ENCODE peak calls at places on chromosomes 1 and 21, in seven cellular contexts. H is prostate gland, P is tibial nerve, L is NB4, W is HepG2, B is body of pancreas, C is adrenal gland. M is an unnamed sample.

GRCh38 chr1:107870691-107871090 is 94.3 kb downstream of the VAV3 start:
- DNase-seq in H (no peak), P (no peak), L (no peak), W (no peak), B (no peak), C (peak; percentile 50), M (no peak)

GRCh38 chr1:84582802-84583587 is 8.8 kb upstream of the CTBS start:
- DNase-seq in H (no peak), P (no peak), L (no peak), W (peak; percentile 37), B (no peak), C (no peak), M (no peak)

GRCh38 chr1:77542784-77543183 is 139.7 kb downstream of the ZZZ3 start:
- DNase-seq in H (no peak), P (no peak), L (no peak), W (no peak), B (no peak), C (no peak), M (no peak)

GRCh38 chr1:171055966-171056643 is 34.6 kb upstream of the FMO3 start:
- DNase-seq in H (no peak), P (no peak), L (no peak), W (no peak), B (no peak), C (no peak), M (no peak)

GRCh38 chr1:159181328-159182024 is 10.1 kb downstream of the CADM3 start:
- DNase-seq in H (no peak), P (no peak), L (no peak), W (no peak), B (no peak), C (no peak), M (no peak)

GRCh38 chr1:161117681-161118581 is at the start of the genes NIT1 and PFDN2:
- DNase-seq in H (peak; percentile 79), P (peak; percentile 59), L (peak; percentile 91), W (peak; percentile 77), B (peak; percentile 86), C (peak; percentile 89), M (peak; percentile 76)

GRCh38 chr1:197725044-197725443 is 50.2 kb downstream of the DENND1B start:
- DNase-seq in H (no peak), P (no peak), L (peak; percentile 48), W (peak; percentile 9), B (no peak), C (no peak), M (no peak)

GRCh38 chr21:32087452-32087851 is 191.4 kb downstream of the MIS18A start:
- DNase-seq in H (no peak), P (no peak), L (peak; percentile 26), W (no peak), B (no peak), C (no peak), M (no peak)

GRCh38 chr1:181482521-181483083 is 715 bp upstream of the CACNA1E start:
- DNase-seq in H (peak; percentile 15), P (no peak), L (peak; percentile 58), W (no peak), B (peak; percentile 31), C (no peak), M (no peak)

GRCh38 chr1:46539968-46540367 is 11.5 kb downstream of the KNCN start:
- DNase-seq in H (no peak), P (no peak), L (no peak), W (no peak), B (no peak), C (peak; percentile 73), M (no peak)

GRCh38 chr1:198290089-198290683 is 133.4 kb downstream of the NEK7 start:
- DNase-seq in H (no peak), P (no peak), L (no peak), W (no peak), B (no peak), C (no peak), M (no peak)

GRCh38 chr1:228453022-228453560 is 34.1 kb upstream of the RNF187 start:
- DNase-seq in H (no peak), P (no peak), L (no peak), W (no peak), B (no peak), C (no peak), M (no peak)

GRCh38 chr1:12447849-12448312 is 170.1 kb downstream of the DHRS3 start:
- DNase-seq in H (no peak), P (no peak), L (no peak), W (peak; percentile 38), B (no peak), C (peak; percentile 42), M (peak; percentile 56)

GRCh38 chr1:28807046-28807445 is 4.9 kb upstream of the OPRD1 start:
- DNase-seq in H (no peak), P (no peak), L (no peak), W (no peak), B (no peak), C (no peak), M (no peak)

GRCh38 chr1:183932412-183932811 is 105.1 kb downstream of the COLGALT2 start:
- DNase-seq in H (no peak), P (peak; percentile 59), L (no peak), W (no peak), B (peak; percentile 45), C (peak; percentile 90), M (no peak)

GRCh38 chr1:224113545-224113917 is 380 bp upstream of the FBXO28 start:
- DNase-seq in H (no peak), P (no peak), L (no peak), W (no peak), B (no peak), C (no peak), M (no peak)

GRCh38 chr1:226645279-226645976 is 93.7 kb downstream of the ITPKB start:
- DNase-seq in H (no peak), P (no peak), L (no peak), W (no peak), B (peak; percentile 0), C (no peak), M (no peak)

DNA sequence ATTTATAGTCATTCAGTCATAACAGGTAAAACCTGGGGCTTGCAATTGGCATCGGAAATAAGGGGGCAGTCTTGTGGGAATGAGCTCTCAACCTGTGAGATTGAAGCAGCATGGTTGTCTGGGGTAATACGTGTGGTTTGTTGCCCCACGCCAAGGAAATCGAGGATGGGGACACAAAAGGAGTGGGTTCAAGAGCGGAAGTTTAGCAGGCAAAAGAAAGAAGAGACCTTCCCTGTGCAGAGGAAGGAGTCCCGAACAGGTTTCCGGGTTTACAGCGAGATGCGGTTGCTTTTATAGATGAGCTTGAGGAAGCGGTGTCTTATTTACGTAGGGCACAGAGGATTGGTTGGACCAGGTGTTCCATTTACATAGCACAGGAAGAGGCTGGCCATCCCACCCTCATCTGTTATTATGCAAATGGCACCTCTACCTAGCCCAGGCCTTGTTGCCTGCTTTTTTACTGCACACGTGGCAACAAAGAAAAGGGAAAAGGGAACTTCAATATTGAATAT is 37.3 kb downstream of the IFNAR1 start:
- DNase-seq in H (peak; percentile 44), P (no peak), L (peak; percentile 64), W (no peak), B (peak; percentile 42), C (no peak), M (no peak)
- TF ChIP-seq POLR2A in H (peak; percentile 53), P (peak; percentile 17), L (peak; percentile 83), W (no peak), B (peak; percentile 76), C (no peak), M (no peak)

DNA sequence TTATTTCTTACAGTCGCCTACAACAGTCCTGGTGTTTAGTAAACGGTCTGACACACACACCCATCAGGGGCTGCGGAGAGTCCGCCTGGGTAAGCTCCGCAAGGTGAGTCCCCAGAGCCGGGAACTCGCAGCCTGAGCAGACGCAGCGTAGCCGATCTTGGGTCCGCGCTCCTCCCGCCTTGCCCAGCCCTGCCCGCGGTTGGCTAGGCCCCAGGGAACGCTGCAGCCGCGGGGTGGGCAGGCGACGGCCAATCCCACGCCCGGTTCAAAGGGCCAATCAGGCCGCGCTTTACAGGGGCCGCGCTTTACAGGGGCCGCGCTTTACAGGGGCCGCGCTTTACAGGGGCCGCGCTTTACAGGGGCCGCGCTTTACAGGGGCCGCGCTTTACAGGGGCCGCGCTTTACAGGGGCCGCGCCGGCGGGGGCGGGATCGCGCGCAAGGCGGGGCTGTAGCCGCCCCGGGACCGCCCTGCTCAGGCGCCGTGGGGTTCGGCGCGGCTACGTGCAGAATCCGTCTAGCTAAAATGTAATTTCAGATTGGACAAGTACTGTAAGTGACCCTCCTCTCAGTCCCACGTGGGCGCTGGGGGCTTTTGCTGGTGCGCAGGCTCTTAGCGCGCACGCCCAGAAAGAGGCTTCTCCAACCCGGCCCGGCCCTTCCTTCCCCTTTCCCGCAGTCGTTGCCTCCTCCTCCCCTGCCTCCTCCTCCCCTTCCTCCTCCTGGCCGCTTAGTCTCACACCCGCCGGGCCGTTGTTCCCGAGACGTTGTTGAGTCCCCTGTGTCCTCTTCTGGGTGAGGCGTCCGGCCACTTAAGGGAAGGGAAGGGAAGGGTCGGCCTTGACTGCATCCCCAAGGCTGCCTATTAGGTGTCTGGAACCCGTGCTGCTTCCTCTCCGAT is at the start of gene FGGY:
- DNase-seq in H (peak; percentile 97), P (peak; percentile 91), L (peak; percentile 98), W (peak; percentile 96), B (peak; percentile 96), C (peak; percentile 99), M (peak; percentile 94)
- TF ChIP-seq POLR2A in H (peak; percentile 84), P (peak; percentile 87), L (peak; percentile 80), W (peak; percentile 84), B (peak; percentile 92), C (peak; percentile 89), M (peak; percentile 81)

DNA sequence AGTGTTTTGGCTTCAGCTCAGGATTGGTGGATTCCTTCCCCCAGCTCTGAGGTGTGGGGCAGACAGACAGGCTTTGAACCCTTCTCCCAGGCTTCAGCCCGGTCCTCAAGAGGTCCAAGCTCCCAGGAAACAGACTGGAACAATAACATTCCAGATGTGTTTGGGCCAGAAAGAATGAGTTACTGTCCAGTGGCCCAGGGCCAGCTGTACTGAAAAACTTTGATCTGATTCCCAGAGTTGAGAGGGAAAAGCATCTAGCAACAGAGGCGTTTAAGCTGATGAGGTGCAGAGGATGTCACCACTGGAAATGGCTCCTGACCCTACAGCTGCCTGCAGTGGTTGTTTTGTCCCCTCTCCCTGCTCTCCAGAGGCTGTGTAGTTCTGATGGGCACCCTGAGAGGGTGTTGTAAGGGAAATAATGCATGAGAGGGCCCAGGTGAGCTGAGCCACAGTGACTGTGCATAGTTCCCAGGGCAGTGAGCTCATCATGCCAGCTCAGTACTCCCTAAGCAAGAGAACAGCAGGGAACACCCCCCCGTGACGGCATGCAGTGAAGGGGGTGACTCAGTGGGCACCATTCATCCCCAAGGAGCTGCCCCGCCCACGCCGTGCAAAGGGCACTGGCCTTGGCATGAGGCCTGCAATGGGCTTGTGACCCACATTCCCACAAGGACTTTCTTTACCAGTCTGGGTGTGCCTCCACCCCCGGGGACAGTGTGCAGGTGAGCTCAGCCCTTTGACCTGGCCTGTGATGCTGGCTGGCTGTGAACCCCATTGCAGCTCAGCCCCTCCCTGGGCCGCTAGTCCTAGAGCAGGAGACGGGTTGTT is 13.8 kb upstream of the SFN start:
- DNase-seq in H (no peak), P (peak; percentile 46), L (no peak), W (peak; percentile 62), B (peak; percentile 36), C (peak; percentile 92), M (no peak)
- TF ChIP-seq POLR2A in H (no peak), P (no peak), L (no peak), W (no peak), B (no peak), C (no peak), M (no peak)

DNA sequence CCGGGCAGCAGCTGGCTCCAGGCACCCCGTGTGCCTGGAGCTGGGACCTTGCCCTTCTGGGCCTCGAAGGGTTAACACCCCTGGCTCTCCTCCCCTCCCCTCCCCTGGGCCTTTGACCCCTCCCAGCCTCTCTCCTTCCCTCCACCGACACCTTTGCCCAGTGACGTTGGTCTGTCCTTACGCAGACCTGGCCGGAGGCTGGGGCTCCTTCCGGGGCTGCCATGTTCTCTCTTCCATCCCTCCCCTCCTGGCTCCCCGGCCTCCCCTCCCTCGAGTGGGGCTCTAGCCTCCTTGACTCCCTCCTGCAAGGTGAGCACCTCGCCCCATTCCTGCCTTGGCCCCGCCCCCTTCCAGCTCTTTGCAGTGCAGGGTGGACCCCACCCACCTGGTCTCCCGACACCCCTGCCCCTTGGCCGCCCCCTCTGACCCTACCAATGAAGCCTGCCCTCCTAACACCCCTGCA is at the start of gene TMEM82:
- DNase-seq in H (no peak), P (no peak), L (no peak), W (no peak), B (no peak), C (no peak), M (no peak)
- TF ChIP-seq POLR2A in H (no peak), P (no peak), L (no peak), W (no peak), B (no peak), C (no peak), M (no peak)